ENCODE peak calls at places on chromosomes 16 and 17, in six cellular contexts. One of them, this sample, is unnamed.

GRCh38 chr16:24152826-24153225 is 103.3 kb upstream of the CACNG3 start:
- DNase-seq in cardiac fibroblast: no peak
- DNase-seq in stomach: no peak
- DNase-seq in cardiac muscle cell: no peak
- DNase-seq in lower leg skin: no peak
- DNase-seq in neural progenitor cell: no peak
- DNase-seq in this sample: no peak

GRCh38 chr16:23288726-23289512 is 13.2 kb upstream of the SCNN1B start:
- DNase-seq in cardiac fibroblast: no peak
- DNase-seq in stomach: no peak
- DNase-seq in cardiac muscle cell: no peak
- DNase-seq in lower leg skin: no peak
- DNase-seq in neural progenitor cell: no peak
- DNase-seq in this sample: no peak

GRCh38 chr17:77778636-77779524 is 179.6 kb upstream of the TNRC6C start:
- DNase-seq in cardiac fibroblast: no peak
- DNase-seq in stomach: peak
- DNase-seq in cardiac muscle cell: no peak
- DNase-seq in lower leg skin: no peak
- DNase-seq in neural progenitor cell: no peak
- DNase-seq in this sample: no peak

GRCh38 chr16:24851700-24852099 is 5.9 kb downstream of the SLC5A11 start:
- DNase-seq in cardiac fibroblast: peak
- DNase-seq in stomach: no peak
- DNase-seq in cardiac muscle cell: no peak
- DNase-seq in lower leg skin: no peak
- DNase-seq in neural progenitor cell: no peak
- DNase-seq in this sample: peak

GRCh38 chr17:67376509-67376891 is 581 bp upstream of the PITPNC1 start:
- DNase-seq in cardiac fibroblast: peak
- DNase-seq in stomach: peak
- DNase-seq in cardiac muscle cell: peak
- DNase-seq in lower leg skin: no peak
- DNase-seq in neural progenitor cell: no peak
- DNase-seq in this sample: peak

GRCh38 chr17:20073056-20073979 is 64.2 kb downstream of the SPECC1 start:
- DNase-seq in cardiac fibroblast: peak
- DNase-seq in stomach: peak
- DNase-seq in cardiac muscle cell: no peak
- DNase-seq in lower leg skin: peak
- DNase-seq in neural progenitor cell: no peak
- DNase-seq in this sample: peak

GRCh38 chr17:50802609-50803571 is 32.5 kb upstream of the WFIKKN2 start:
- DNase-seq in cardiac fibroblast: no peak
- DNase-seq in stomach: no peak
- DNase-seq in cardiac muscle cell: no peak
- DNase-seq in lower leg skin: no peak
- DNase-seq in neural progenitor cell: no peak
- DNase-seq in this sample: no peak

GRCh38 chr17:74475189-74475588 is 8.8 kb downstream of the CD300A start:
- DNase-seq in cardiac fibroblast: no peak
- DNase-seq in stomach: no peak
- DNase-seq in cardiac muscle cell: no peak
- DNase-seq in lower leg skin: no peak
- DNase-seq in neural progenitor cell: no peak
- DNase-seq in this sample: no peak

GRCh38 chr17:283911-284675 is 68.5 kb downstream of the RPH3AL start:
- DNase-seq in cardiac fibroblast: no peak
- DNase-seq in stomach: no peak
- DNase-seq in cardiac muscle cell: no peak
- DNase-seq in lower leg skin: peak
- DNase-seq in neural progenitor cell: no peak
- DNase-seq in this sample: no peak

GRCh38 chr17:17900615-17901520 is 64.1 kb upstream of the SREBF1 start:
- DNase-seq in cardiac fibroblast: peak
- DNase-seq in stomach: peak
- DNase-seq in cardiac muscle cell: no peak
- DNase-seq in lower leg skin: peak
- DNase-seq in neural progenitor cell: no peak
- DNase-seq in this sample: peak

DNA sequence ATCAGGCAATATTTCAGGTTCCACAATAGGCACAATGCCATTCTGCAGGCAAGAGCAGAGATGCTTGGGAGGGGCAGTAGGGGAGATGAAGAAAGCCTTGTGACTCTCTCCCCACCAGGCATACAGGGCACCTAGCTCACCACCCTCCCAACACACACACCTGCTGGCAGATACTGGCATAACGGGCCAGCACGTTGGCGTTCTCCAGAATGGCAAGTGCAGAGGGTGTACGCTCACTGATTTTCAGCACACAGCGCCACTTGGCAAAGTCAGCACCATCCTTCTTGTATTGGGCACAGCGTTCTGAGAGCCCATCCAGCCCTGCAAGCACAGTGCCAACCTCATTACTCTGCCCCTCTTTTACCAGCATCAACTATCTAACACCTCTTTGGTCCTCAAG is 2.2 kb downstream of the ALDOC start:
- DNase-seq in cardiac fibroblast: no peak
- DNase-seq in stomach: no peak
- DNase-seq in cardiac muscle cell: no peak
- DNase-seq in lower leg skin: no peak
- DNase-seq in neural progenitor cell: no peak
- DNase-seq in this sample: no peak
- TF ChIP-seq CTCF in cardiac fibroblast: no peak
- TF ChIP-seq CTCF in stomach: no peak
- TF ChIP-seq CTCF in cardiac muscle cell: no peak
- TF ChIP-seq CTCF in lower leg skin: no peak
- TF ChIP-seq CTCF in neural progenitor cell: no peak
- TF ChIP-seq CTCF in this sample: no peak

DNA sequence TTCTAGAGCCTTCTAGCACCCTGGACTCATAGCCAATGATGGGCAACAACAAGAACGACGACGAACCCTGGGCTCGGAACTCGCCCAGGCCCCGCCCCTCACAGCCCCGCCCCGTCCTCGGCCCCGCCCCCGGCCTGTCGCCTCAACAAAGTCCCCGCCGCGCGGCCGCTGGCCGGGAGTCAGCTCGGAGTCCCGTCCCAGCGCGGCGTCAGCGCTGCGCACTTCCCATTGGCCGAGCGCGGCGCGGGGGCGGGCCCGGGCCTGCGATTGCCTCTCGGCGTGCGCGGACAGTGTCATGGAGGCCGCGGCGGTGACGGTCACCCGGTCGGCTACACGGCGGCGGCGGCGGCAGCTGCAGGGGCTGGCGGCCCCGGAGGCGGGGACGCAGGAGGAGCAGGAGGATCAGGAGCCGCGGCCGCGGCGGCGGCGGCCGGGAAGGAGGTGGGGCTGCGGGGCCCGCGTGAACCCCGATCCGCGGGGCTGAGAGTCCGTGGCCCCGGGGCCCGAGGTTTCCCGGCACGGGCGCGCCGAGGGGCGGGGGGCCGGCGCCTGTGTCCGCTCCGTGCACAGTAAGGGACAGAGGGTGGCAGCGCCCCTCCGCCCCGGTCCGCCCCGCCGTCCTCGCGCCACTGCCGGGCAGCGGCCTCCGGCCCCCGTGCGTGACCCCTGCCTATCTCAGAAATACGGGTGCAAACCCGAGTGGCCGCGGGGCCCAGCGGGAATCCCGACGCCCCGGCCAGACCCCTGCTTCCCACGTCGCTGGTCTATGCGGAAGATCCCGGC is at the start of gene ENGASE:
- DNase-seq in cardiac fibroblast: peak
- DNase-seq in stomach: peak
- DNase-seq in cardiac muscle cell: peak
- DNase-seq in lower leg skin: peak
- DNase-seq in neural progenitor cell: peak
- DNase-seq in this sample: peak
- H3K4me3 ChIP-seq in cardiac fibroblast: peak
- H3K4me3 ChIP-seq in stomach: peak
- H3K4me3 ChIP-seq in cardiac muscle cell: peak
- H3K4me3 ChIP-seq in lower leg skin: peak
- H3K4me3 ChIP-seq in neural progenitor cell: peak
- H3K4me3 ChIP-seq in this sample: peak

DNA sequence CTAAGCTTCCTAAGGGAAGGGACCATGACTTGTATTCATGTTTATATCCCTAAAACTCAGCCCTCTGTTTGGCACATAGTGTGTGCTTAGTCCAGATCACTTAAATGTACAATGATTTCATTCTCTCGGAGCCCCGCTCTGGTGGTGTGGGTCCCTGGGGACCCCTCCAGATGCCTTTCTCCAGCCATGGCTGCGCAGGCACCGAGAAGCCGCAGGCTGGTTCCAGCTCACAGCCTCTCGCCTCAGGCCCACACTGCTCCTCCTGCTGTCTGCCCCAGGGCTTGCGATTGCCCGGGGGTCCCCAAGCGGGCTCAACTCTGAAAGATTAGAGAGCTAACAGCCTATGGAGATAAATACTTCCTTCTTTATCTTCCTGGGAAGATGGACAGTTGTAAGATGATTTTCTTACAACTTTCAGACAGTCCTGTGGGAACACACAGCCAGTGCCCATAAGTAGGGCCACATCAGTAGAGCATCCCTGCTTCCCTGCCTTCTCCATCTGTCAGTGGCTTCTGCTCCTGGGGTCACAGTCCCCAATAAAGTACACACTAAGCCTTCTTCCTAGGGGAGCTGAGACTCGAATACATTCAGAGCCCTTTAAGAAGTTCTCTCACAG is 66.2 kb downstream of the CENPV start:
- DNase-seq in cardiac fibroblast: peak
- DNase-seq in stomach: no peak
- DNase-seq in cardiac muscle cell: no peak
- DNase-seq in lower leg skin: peak
- DNase-seq in neural progenitor cell: no peak
- DNase-seq in this sample: peak
- TF ChIP-seq CTCF in cardiac fibroblast: peak
- TF ChIP-seq CTCF in stomach: no peak
- TF ChIP-seq CTCF in cardiac muscle cell: peak
- TF ChIP-seq CTCF in lower leg skin: no peak
- TF ChIP-seq CTCF in neural progenitor cell: no peak
- TF ChIP-seq CTCF in this sample: peak

GRCh38 chr17:40071720-40072480 is 9.1 kb downstream of the THRA start:
- DNase-seq in cardiac fibroblast: peak
- DNase-seq in stomach: peak
- DNase-seq in cardiac muscle cell: peak
- DNase-seq in lower leg skin: peak
- DNase-seq in neural progenitor cell: no peak
- DNase-seq in this sample: no peak
- H3K4me3 ChIP-seq in cardiac fibroblast: no peak
- H3K4me3 ChIP-seq in stomach: peak
- H3K4me3 ChIP-seq in cardiac muscle cell: no peak
- H3K4me3 ChIP-seq in lower leg skin: no peak
- H3K4me3 ChIP-seq in neural progenitor cell: no peak
- H3K4me3 ChIP-seq in this sample: no peak

This sample was measured in fibroblast of mammary gland.